ENCODE peak calls at places on chromosome 17, in four cellular contexts. One of them, this sample, is unnamed.

GRCh38 chr17:33506889-33507650 is 214.0 kb upstream of the ASIC2 start:
- DNase-seq in AG04450: no peak
- DNase-seq in NT2/D1: no peak
- DNase-seq in pancreas: no peak
- DNase-seq in this sample: no peak

GRCh38 chr17:28901866-28902818 is 737 bp downstream of the DHRS13 start:
- DNase-seq in AG04450: no peak
- DNase-seq in NT2/D1: no peak
- DNase-seq in pancreas: no peak
- DNase-seq in this sample: peak

GRCh38 chr17:28524476-28525415 is 18.6 kb downstream of the FOXN1 start:
- DNase-seq in AG04450: peak
- DNase-seq in NT2/D1: no peak
- DNase-seq in pancreas: no peak
- DNase-seq in this sample: no peak

GRCh38 chr17:82215095-82215971 is 2.7 kb upstream of the CCDC57 start:
- DNase-seq in AG04450: no peak
- DNase-seq in NT2/D1: no peak
- DNase-seq in pancreas: no peak
- DNase-seq in this sample: no peak

GRCh38 chr17:36816214-36816613 is 121.1 kb upstream of the LHX1 start:
- DNase-seq in AG04450: no peak
- DNase-seq in NT2/D1: no peak
- DNase-seq in pancreas: no peak
- DNase-seq in this sample: no peak

GRCh38 chr17:37642706-37643105 is 540 bp downstream of the DDX52 start:
- DNase-seq in AG04450: no peak
- DNase-seq in NT2/D1: no peak
- DNase-seq in pancreas: no peak
- DNase-seq in this sample: no peak

GRCh38 chr17:75430159-75430748 is 24.8 kb upstream of the GRB2 start:
- DNase-seq in AG04450: no peak
- DNase-seq in NT2/D1: peak
- DNase-seq in pancreas: no peak
- DNase-seq in this sample: no peak

GRCh38 chr17:50149425-50150353 is 788 bp downstream of the PPP1R9B start:
- DNase-seq in AG04450: no peak
- DNase-seq in NT2/D1: no peak
- DNase-seq in pancreas: peak
- DNase-seq in this sample: peak

GRCh38 chr17:82775033-82775823 is 23.4 kb downstream of the TBCD start:
- DNase-seq in AG04450: no peak
- DNase-seq in NT2/D1: no peak
- DNase-seq in pancreas: peak
- DNase-seq in this sample: peak

GRCh38 chr17:47252209-47252608 is 1.4 kb upstream of the ITGB3 start:
- DNase-seq in AG04450: no peak
- DNase-seq in NT2/D1: no peak
- DNase-seq in pancreas: no peak
- DNase-seq in this sample: no peak

GRCh38 chr17:56909742-56910508 is 3.9 kb downstream of the TRIM25 start:
- DNase-seq in AG04450: no peak
- DNase-seq in NT2/D1: no peak
- DNase-seq in pancreas: no peak
- DNase-seq in this sample: no peak

GRCh38 chr17:19867654-19868395 is at the start of gene ULK2:
- DNase-seq in AG04450: peak
- DNase-seq in NT2/D1: peak
- DNase-seq in pancreas: peak
- DNase-seq in this sample: peak

GRCh38 chr17:35568561-35568960 is 7.9 kb upstream of the SLFN14 start:
- DNase-seq in AG04450: no peak
- DNase-seq in NT2/D1: no peak
- DNase-seq in pancreas: no peak
- DNase-seq in this sample: no peak

GRCh38 chr17:7343250-7343649 is 6.9 kb downstream of the ACAP1 start:
- DNase-seq in AG04450: no peak
- DNase-seq in NT2/D1: no peak
- DNase-seq in pancreas: no peak
- DNase-seq in this sample: no peak

GRCh38 chr17:32266389-32267269 is 997 bp downstream of the RHBDL3 start:
- DNase-seq in AG04450: no peak
- DNase-seq in NT2/D1: no peak
- DNase-seq in pancreas: peak
- DNase-seq in this sample: peak

GRCh38 chr17:5418858-5419355 is 555 bp downstream of the NUP88 start:
- DNase-seq in AG04450: no peak
- DNase-seq in NT2/D1: peak
- DNase-seq in pancreas: no peak
- DNase-seq in this sample: peak

GRCh38 chr17:38628441-38628840 is 22.7 kb upstream of the SRCIN1 start:
- DNase-seq in AG04450: no peak
- DNase-seq in NT2/D1: no peak
- DNase-seq in pancreas: peak
- DNase-seq in this sample: no peak

GRCh38 chr17:7380855-7381683 is at the start of gene TNK1:
- DNase-seq in AG04450: no peak
- DNase-seq in NT2/D1: no peak
- DNase-seq in pancreas: peak
- DNase-seq in this sample: no peak

GRCh38 chr17:9360610-9361571 is 214.7 kb downstream of the STX8 start:
- DNase-seq in AG04450: peak
- DNase-seq in NT2/D1: no peak
- DNase-seq in pancreas: no peak
- DNase-seq in this sample: no peak

GRCh38 chr17:7392696-7393612 is 1.4 kb downstream of the PLSCR3 start:
- DNase-seq in AG04450: no peak
- DNase-seq in NT2/D1: no peak
- DNase-seq in pancreas: no peak
- DNase-seq in this sample: no peak

GRCh38 chr17:76641501-76641900 is 2.1 kb downstream of the ST6GALNAC1 start:
- DNase-seq in AG04450: no peak
- DNase-seq in NT2/D1: no peak
- DNase-seq in pancreas: no peak
- DNase-seq in this sample: no peak

GRCh38 chr17:56148333-56148732 is 4.9 kb upstream of the ANKFN1 start:
- DNase-seq in AG04450: no peak
- DNase-seq in NT2/D1: no peak
- DNase-seq in pancreas: no peak
- DNase-seq in this sample: no peak

GRCh38 chr17:40548982-40549680 is 16.1 kb downstream of the CCR7 start:
- DNase-seq in AG04450: peak
- DNase-seq in NT2/D1: no peak
- DNase-seq in pancreas: peak
- DNase-seq in this sample: no peak

GRCh38 chr17:57121308-57122042 is 36.4 kb downstream of the AKAP1 start:
- DNase-seq in AG04450: no peak
- DNase-seq in NT2/D1: no peak
- DNase-seq in pancreas: peak
- DNase-seq in this sample: no peak

GRCh38 chr17:42784811-42785592 is 4.6 kb downstream of the WNK4 start:
- DNase-seq in AG04450: no peak
- DNase-seq in NT2/D1: no peak
- DNase-seq in pancreas: no peak
- DNase-seq in this sample: no peak

GRCh38 chr17:75830168-75831031 is 13.8 kb downstream of the UNC13D start:
- DNase-seq in AG04450: no peak
- DNase-seq in NT2/D1: no peak
- DNase-seq in pancreas: no peak
- DNase-seq in this sample: no peak

GRCh38 chr17:37450090-37450489 is 39.6 kb upstream of the DUSP14 start:
- DNase-seq in AG04450: no peak
- DNase-seq in NT2/D1: no peak
- DNase-seq in pancreas: no peak
- DNase-seq in this sample: no peak

GRCh38 chr17:79562806-79563141 is 48.1 kb downstream of the RBFOX3 start:
- DNase-seq in AG04450: no peak
- DNase-seq in NT2/D1: no peak
- DNase-seq in pancreas: no peak
- DNase-seq in this sample: no peak

GRCh38 chr17:81432873-81433451 is 37.7 kb downstream of the BAHCC1 start:
- DNase-seq in AG04450: no peak
- DNase-seq in NT2/D1: no peak
- DNase-seq in pancreas: peak
- DNase-seq in this sample: no peak

GRCh38 chr17:13350466-13350865 is 251.3 kb downstream of the HS3ST3A1 start:
- DNase-seq in AG04450: no peak
- DNase-seq in NT2/D1: no peak
- DNase-seq in pancreas: no peak
- DNase-seq in this sample: no peak

GRCh38 chr17:78969865-78970264 is 9.9 kb downstream of the LGALS3BP start:
- DNase-seq in AG04450: no peak
- DNase-seq in NT2/D1: no peak
- DNase-seq in pancreas: no peak
- DNase-seq in this sample: no peak

GRCh38 chr17:8021565-8022357 is 17.1 kb upstream of the ALOX15B start:
- DNase-seq in AG04450: no peak
- DNase-seq in NT2/D1: no peak
- DNase-seq in pancreas: no peak
- DNase-seq in this sample: no peak

GRCh38 chr17:79294459-79295071 is 219.9 kb downstream of the ENGASE start:
- DNase-seq in AG04450: no peak
- DNase-seq in NT2/D1: peak
- DNase-seq in pancreas: peak
- DNase-seq in this sample: no peak

This sample was measured in activated CD4-positive, CD25-positive, alpha-beta regulatory T cell treated with anti-CD3 and anti-CD28 coated beads, Interleukin-2, amount 50 U/mL, for 72 hours.